ENCODE peak calls at places on chromosomes 6 and 20, in ten cellular contexts. C is HFF-Myc; R is epithelial cell of esophagus; G is heart left ventricle; S is cardiac fibroblast; N is tibial nerve; U is transverse colon; V is CD8-positive, alpha-beta T cell; T is fibroblast of mammary gland; L is cardiac muscle cell. X is an unnamed sample.

GRCh38 chr20:41632896-41633295 is 14.7 kb upstream of the CHD6 start:
- DNase-seq in N (no peak), R (peak), C (no peak), U (no peak), S (peak), L (no peak), V (no peak), T (peak), G (no peak), X (no peak)

GRCh38 chr6:162099685-162100084 is 627.9 kb downstream of the PRKN start:
- DNase-seq in G (peak), V (no peak), S (peak), L (no peak), U (no peak), R (peak), T (peak), C (peak), N (no peak), X (peak)

GRCh38 chr6:72580281-72580940 is 41.5 kb upstream of the KCNQ5 start:
- DNase-seq in S (peak), U (no peak), T (peak), R (peak), N (no peak), V (no peak), L (peak), C (peak), G (no peak), X (peak)

GRCh38 chr6:39923394-39923793 is 10.9 kb downstream of the MOCS1 start:
- DNase-seq in V (no peak), C (no peak), L (no peak), T (no peak), U (peak), G (no peak), R (peak), N (no peak), S (no peak), X (no peak)

GRCh38 chr6:158037771-158038170 is 56.1 kb downstream of the SYNJ2 start:
- DNase-seq in N (no peak), L (no peak), T (no peak), S (no peak), G (peak), U (peak), V (no peak), R (no peak), C (no peak), X (no peak)

GRCh38 chr6:10961837-10962236 is 75.0 kb downstream of the SYCP2L start:
- DNase-seq in L (no peak), N (no peak), T (no peak), U (no peak), S (no peak), V (no peak), R (no peak), G (no peak), C (no peak), X (no peak)

GRCh38 chr20:47686545-47686944 is 98.7 kb downstream of the SULF2 start:
- DNase-seq in S (peak), N (no peak), T (peak), C (no peak), U (no peak), L (no peak), R (no peak), V (no peak), G (peak), X (peak)

GRCh38 chr6:25698631-25699030 is 46.6 kb downstream of the SCGN start:
- DNase-seq in L (no peak), G (no peak), S (no peak), C (no peak), T (no peak), N (no peak), U (no peak), R (no peak), V (no peak), X (no peak)

DNA sequence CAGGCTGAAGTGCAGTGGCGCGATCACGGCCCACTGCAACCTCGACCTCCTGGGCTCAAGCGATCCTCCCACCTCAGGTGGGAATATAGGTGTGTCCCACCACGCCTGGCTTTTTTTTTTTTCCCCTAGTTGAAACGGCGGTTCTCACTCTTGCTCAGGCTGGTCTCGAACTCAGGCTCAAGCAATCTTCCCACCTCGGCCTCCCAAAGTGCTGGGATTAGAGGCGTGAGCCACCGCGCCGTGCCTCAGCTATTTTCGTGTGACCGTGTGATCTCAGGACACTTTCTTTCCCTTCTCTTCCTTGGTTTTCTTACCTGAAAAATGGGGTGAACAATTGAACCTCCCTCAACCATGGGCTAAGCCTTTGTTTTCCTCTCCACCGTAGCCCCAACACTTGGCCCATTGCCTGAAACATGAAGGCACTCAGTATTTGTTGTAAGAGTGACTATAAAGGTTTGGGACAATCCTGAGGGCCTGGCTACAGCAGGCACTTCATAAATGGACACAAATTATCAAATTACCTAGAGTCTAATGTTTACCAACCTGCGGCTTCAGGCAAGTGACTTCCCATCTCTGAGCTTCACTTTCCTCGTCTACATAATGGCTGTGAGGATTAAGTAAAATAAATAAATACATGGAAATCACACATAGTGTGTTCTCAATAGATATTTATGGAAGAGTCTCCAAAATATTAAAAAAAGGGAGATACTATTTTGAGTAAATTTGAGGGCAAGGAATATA is 31.4 kb upstream of the ID1 start:
- DNase-seq in N (no peak), R (no peak), V (no peak), U (peak), S (no peak), C (no peak), T (no peak), G (no peak), L (no peak), X (no peak)
- TF ChIP-seq CTCF in N (no peak), R (no peak), V (no peak), U (no peak), S (no peak), C (no peak), T (no peak), G (no peak), L (no peak), X (no peak)

GRCh38 chr6:43724914-43725642 is 37.5 kb upstream of the MRPS18A start:
- DNase-seq in T (peak), C (peak), N (peak), U (peak), R (peak), V (peak), G (peak), S (peak), L (no peak), X (peak)
- H3K4me3 ChIP-seq in T (no peak), C (no peak), N (no peak), U (no peak), R (no peak), V (no peak), G (no peak), S (no peak), L (no peak), X (no peak)

GRCh38 chr20:4937422-4938319 is 63.6 kb downstream of the SLC23A2 start:
- DNase-seq in V (no peak), R (no peak), S (no peak), T (no peak), G (no peak), L (no peak), U (no peak), N (no peak), C (no peak), X (no peak)
- TF ChIP-seq CTCF in V (no peak), R (no peak), S (no peak), T (no peak), G (no peak), L (no peak), U (no peak), N (no peak), C (no peak), X (no peak)

GRCh38 chr20:36835453-36836198 is 40.3 kb upstream of the TLDC2 start:
- DNase-seq in C (peak), G (peak), V (peak), L (peak), N (peak), R (peak), S (peak), T (peak), U (peak), X (peak)
- H3K4me3 ChIP-seq in C (peak), G (peak), V (peak), L (no peak), N (peak), R (peak), S (no peak), T (no peak), U (no peak), X (peak)

DNA sequence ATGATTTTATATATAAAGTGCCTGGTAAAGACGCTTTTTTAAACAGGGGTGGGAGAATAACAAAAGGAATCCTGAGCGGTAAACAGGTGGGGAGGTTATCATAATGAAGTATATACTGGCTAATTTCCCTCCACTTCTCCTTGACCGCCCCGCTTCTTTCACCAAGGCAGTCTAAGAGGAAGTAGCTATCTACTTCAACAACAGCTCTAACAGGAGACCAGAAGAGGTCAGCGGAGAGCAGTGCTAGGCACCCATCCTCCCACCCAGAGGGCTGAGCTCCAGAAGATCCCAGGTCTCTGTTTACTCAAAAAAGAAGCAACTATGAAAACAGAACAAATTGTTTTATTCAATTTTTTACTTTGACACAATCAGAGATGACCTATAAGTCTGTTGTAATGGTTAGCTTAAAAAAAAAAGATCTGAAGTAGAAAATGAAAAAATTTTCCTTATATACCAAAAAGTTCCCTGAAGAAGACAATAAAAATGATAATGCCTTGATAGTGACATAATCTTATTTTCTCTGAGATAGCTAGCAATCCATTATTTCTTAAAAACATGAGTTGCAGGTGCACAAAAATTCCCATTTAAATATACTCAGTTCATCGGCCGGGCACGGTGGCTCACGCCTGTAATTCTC is 141.1 kb downstream of the PDSS2 start:
- DNase-seq in T (peak), V (no peak), R (peak), U (peak), C (peak), N (peak), L (peak), G (peak), S (peak), X (peak)
- TF ChIP-seq CTCF in T (peak), V (no peak), R (peak), U (peak), C (peak), N (no peak), L (peak), G (peak), S (peak), X (peak)

DNA sequence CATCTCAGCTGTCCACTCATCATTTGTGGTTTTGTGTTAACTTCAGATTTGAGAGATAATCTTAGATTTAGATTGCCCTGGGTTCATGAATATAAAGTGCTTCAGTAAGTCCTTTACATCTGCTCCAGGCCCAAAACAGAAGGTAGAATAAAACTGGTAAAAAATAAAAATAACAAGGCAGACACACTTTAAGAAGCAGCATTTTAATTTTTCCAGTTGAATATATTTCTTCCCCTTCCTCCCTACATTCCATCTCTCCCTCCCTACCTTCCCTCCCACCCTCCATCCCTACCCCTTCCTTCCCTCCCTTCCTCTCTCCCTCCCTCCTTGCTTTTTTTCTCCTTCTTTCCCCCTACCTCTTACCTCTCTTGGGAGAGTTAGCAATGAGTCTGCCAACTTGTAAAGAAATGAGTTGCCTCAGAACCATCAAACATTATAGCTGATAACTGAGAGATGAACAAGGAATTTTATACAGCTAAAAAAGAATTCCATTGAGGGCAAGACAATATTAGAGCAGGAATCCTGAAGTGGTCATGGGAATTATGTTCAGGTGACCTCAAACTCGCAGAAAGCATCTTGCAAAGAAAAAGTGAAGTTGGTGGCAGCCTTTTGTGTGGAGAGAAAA is 145.0 kb upstream of the SOX4 start:
- DNase-seq in R (no peak), S (no peak), G (no peak), N (no peak), T (no peak), V (no peak), U (no peak), C (no peak), L (no peak), X (no peak)
- H3K4me3 ChIP-seq in R (no peak), S (no peak), G (no peak), N (no peak), T (no peak), V (no peak), U (no peak), C (no peak), L (no peak), X (no peak)

X was measured in choroid plexus epithelial cell.